ENCODE peak calls at places on chromosomes 12 and 14, in nine cellular contexts. One of them, this sample, is unnamed.

GRCh38 chr14:21098134-21098891 is at the start of gene ZNF219:
- DNase-seq in fibroblast of lung: peak; percentile 48
- DNase-seq in uterus: peak; percentile 75
- DNase-seq in CD8-positive, alpha-beta T cell: peak; percentile 36
- DNase-seq in AG04450: no peak
- DNase-seq in right cardiac atrium: peak; percentile 78
- DNase-seq in aorta: peak; percentile 87
- DNase-seq in spleen: peak; percentile 86
- DNase-seq in small intestine: peak; percentile 76
- DNase-seq in this sample: peak; percentile 59

GRCh38 chr12:32309811-32310755 is 89.3 kb upstream of the FGD4 start:
- DNase-seq in spleen: no peak
- DNase-seq in small intestine: peak; percentile 70
- DNase-seq in AG04450: no peak
- DNase-seq in CD8-positive, alpha-beta T cell: no peak
- DNase-seq in fibroblast of lung: no peak
- DNase-seq in right cardiac atrium: no peak
- DNase-seq in aorta: no peak
- DNase-seq in uterus: no peak
- DNase-seq in this sample: peak; percentile 66

GRCh38 chr12:48993787-48994186 is 5.4 kb downstream of the DDN start:
- DNase-seq in small intestine: no peak
- DNase-seq in fibroblast of lung: no peak
- DNase-seq in spleen: no peak
- DNase-seq in AG04450: no peak
- DNase-seq in uterus: no peak
- DNase-seq in right cardiac atrium: no peak
- DNase-seq in CD8-positive, alpha-beta T cell: no peak
- DNase-seq in aorta: no peak
- DNase-seq in this sample: no peak

GRCh38 chr12:79373896-79374499 is 316.8 kb downstream of the PAWR start:
- DNase-seq in fibroblast of lung: peak; percentile 22
- DNase-seq in small intestine: peak; percentile 16
- DNase-seq in right cardiac atrium: no peak
- DNase-seq in spleen: no peak
- DNase-seq in AG04450: no peak
- DNase-seq in CD8-positive, alpha-beta T cell: no peak
- DNase-seq in uterus: no peak
- DNase-seq in aorta: no peak
- DNase-seq in this sample: peak; percentile 30

GRCh38 chr14:41606249-41607118 is at the start of gene LRFN5:
- DNase-seq in CD8-positive, alpha-beta T cell: no peak
- DNase-seq in uterus: peak; percentile 26
- DNase-seq in fibroblast of lung: peak; percentile 53
- DNase-seq in spleen: peak; percentile 71
- DNase-seq in AG04450: no peak
- DNase-seq in right cardiac atrium: peak; percentile 51
- DNase-seq in aorta: peak; percentile 81
- DNase-seq in small intestine: peak; percentile 11
- DNase-seq in this sample: peak; percentile 71

GRCh38 chr12:74449872-74450271 is 87.8 kb upstream of the ATXN7L3B start:
- DNase-seq in uterus: no peak
- DNase-seq in aorta: no peak
- DNase-seq in fibroblast of lung: peak; percentile 76
- DNase-seq in CD8-positive, alpha-beta T cell: no peak
- DNase-seq in spleen: no peak
- DNase-seq in right cardiac atrium: no peak
- DNase-seq in AG04450: no peak
- DNase-seq in small intestine: no peak
- DNase-seq in this sample: peak; percentile 35

GRCh38 chr12:52165096-52165855 is 26.5 kb downstream of the KRT80 start:
- DNase-seq in CD8-positive, alpha-beta T cell: no peak
- DNase-seq in spleen: no peak
- DNase-seq in right cardiac atrium: no peak
- DNase-seq in aorta: no peak
- DNase-seq in AG04450: no peak
- DNase-seq in uterus: no peak
- DNase-seq in fibroblast of lung: no peak
- DNase-seq in small intestine: no peak
- DNase-seq in this sample: peak; percentile 78

GRCh38 chr14:44505588-44505987 is 1.5 kb downstream of the FSCB start:
- DNase-seq in small intestine: no peak
- DNase-seq in right cardiac atrium: no peak
- DNase-seq in uterus: no peak
- DNase-seq in AG04450: no peak
- DNase-seq in spleen: no peak
- DNase-seq in aorta: no peak
- DNase-seq in fibroblast of lung: no peak
- DNase-seq in CD8-positive, alpha-beta T cell: no peak
- DNase-seq in this sample: peak; percentile 8

GRCh38 chr12:125525879-125526278 is 460.6 kb downstream of the AACS start:
- DNase-seq in right cardiac atrium: no peak
- DNase-seq in uterus: no peak
- DNase-seq in aorta: no peak
- DNase-seq in small intestine: no peak
- DNase-seq in spleen: no peak
- DNase-seq in CD8-positive, alpha-beta T cell: no peak
- DNase-seq in AG04450: no peak
- DNase-seq in fibroblast of lung: no peak
- DNase-seq in this sample: no peak

GRCh38 chr12:28770329-28770728 is 378.7 kb upstream of the FAR2 start:
- DNase-seq in aorta: no peak
- DNase-seq in uterus: peak; percentile 34
- DNase-seq in small intestine: peak; percentile 85
- DNase-seq in CD8-positive, alpha-beta T cell: no peak
- DNase-seq in spleen: no peak
- DNase-seq in AG04450: no peak
- DNase-seq in fibroblast of lung: no peak
- DNase-seq in right cardiac atrium: peak; percentile 59
- DNase-seq in this sample: no peak

GRCh38 chr12:30691122-30691879 is 4.4 kb downstream of the IPO8 start:
- DNase-seq in right cardiac atrium: peak; percentile 16
- DNase-seq in small intestine: peak; percentile 18
- DNase-seq in aorta: no peak
- DNase-seq in uterus: no peak
- DNase-seq in fibroblast of lung: peak; percentile 73
- DNase-seq in spleen: no peak
- DNase-seq in AG04450: no peak
- DNase-seq in CD8-positive, alpha-beta T cell: no peak
- DNase-seq in this sample: peak; percentile 17

GRCh38 chr12:88658009-88658408 is 77.7 kb upstream of the KITLG start:
- DNase-seq in fibroblast of lung: peak; percentile 76
- DNase-seq in right cardiac atrium: no peak
- DNase-seq in aorta: no peak
- DNase-seq in CD8-positive, alpha-beta T cell: no peak
- DNase-seq in AG04450: no peak
- DNase-seq in small intestine: no peak
- DNase-seq in spleen: no peak
- DNase-seq in uterus: no peak
- DNase-seq in this sample: no peak

GRCh38 chr14:92709340-92710000 is 39.0 kb downstream of the LGMN start:
- DNase-seq in spleen: no peak
- DNase-seq in right cardiac atrium: no peak
- DNase-seq in fibroblast of lung: no peak
- DNase-seq in AG04450: no peak
- DNase-seq in small intestine: no peak
- DNase-seq in uterus: no peak
- DNase-seq in aorta: no peak
- DNase-seq in CD8-positive, alpha-beta T cell: no peak
- DNase-seq in this sample: no peak

GRCh38 chr14:103186894-103187586 is 63.8 kb downstream of the TNFAIP2 start:
- DNase-seq in small intestine: peak; percentile 94
- DNase-seq in AG04450: no peak
- DNase-seq in CD8-positive, alpha-beta T cell: no peak
- DNase-seq in uterus: no peak
- DNase-seq in fibroblast of lung: no peak
- DNase-seq in right cardiac atrium: no peak
- DNase-seq in spleen: no peak
- DNase-seq in aorta: no peak
- DNase-seq in this sample: no peak

GRCh38 chr14:84197704-84198103 is 1332.2 kb upstream of the FLRT2 start:
- DNase-seq in spleen: no peak
- DNase-seq in AG04450: no peak
- DNase-seq in CD8-positive, alpha-beta T cell: no peak
- DNase-seq in uterus: no peak
- DNase-seq in aorta: no peak
- DNase-seq in fibroblast of lung: no peak
- DNase-seq in right cardiac atrium: no peak
- DNase-seq in small intestine: no peak
- DNase-seq in this sample: no peak

GRCh38 chr12:105538880-105539279 is 208.4 kb downstream of the C12orf75 start:
- DNase-seq in CD8-positive, alpha-beta T cell: no peak
- DNase-seq in right cardiac atrium: no peak
- DNase-seq in spleen: no peak
- DNase-seq in fibroblast of lung: peak; percentile 68
- DNase-seq in small intestine: no peak
- DNase-seq in uterus: no peak
- DNase-seq in AG04450: peak; percentile 85
- DNase-seq in aorta: no peak
- DNase-seq in this sample: no peak

GRCh38 chr14:67004521-67004920 is 184.7 kb upstream of the GARIN2 start:
- DNase-seq in spleen: no peak
- DNase-seq in fibroblast of lung: peak; percentile 84
- DNase-seq in CD8-positive, alpha-beta T cell: no peak
- DNase-seq in AG04450: no peak
- DNase-seq in right cardiac atrium: no peak
- DNase-seq in small intestine: no peak
- DNase-seq in uterus: no peak
- DNase-seq in aorta: no peak
- DNase-seq in this sample: no peak

GRCh38 chr12:93167841-93168492 is 209.8 kb upstream of the NUDT4 start:
- DNase-seq in small intestine: peak; percentile 25
- DNase-seq in fibroblast of lung: peak; percentile 51
- DNase-seq in CD8-positive, alpha-beta T cell: no peak
- DNase-seq in uterus: no peak
- DNase-seq in aorta: no peak
- DNase-seq in AG04450: no peak
- DNase-seq in spleen: no peak
- DNase-seq in right cardiac atrium: no peak
- DNase-seq in this sample: no peak

GRCh38 chr12:113945174-113946173 is 20.7 kb downstream of the RBM19 start:
- DNase-seq in AG04450: no peak
- DNase-seq in aorta: no peak
- DNase-seq in spleen: no peak
- DNase-seq in small intestine: no peak
- DNase-seq in right cardiac atrium: no peak
- DNase-seq in CD8-positive, alpha-beta T cell: no peak
- DNase-seq in uterus: no peak
- DNase-seq in fibroblast of lung: no peak
- DNase-seq in this sample: no peak

GRCh38 chr14:96097752-96098151 is 58.6 kb downstream of the C14orf132 start:
- DNase-seq in AG04450: no peak
- DNase-seq in CD8-positive, alpha-beta T cell: no peak
- DNase-seq in small intestine: no peak
- DNase-seq in uterus: peak; percentile 5
- DNase-seq in fibroblast of lung: no peak
- DNase-seq in aorta: peak; percentile 22
- DNase-seq in right cardiac atrium: no peak
- DNase-seq in spleen: no peak
- DNase-seq in this sample: no peak
- H3K4me3 ChIP-seq in AG04450: no peak overlapping the region
- H3K4me3 ChIP-seq in CD8-positive, alpha-beta T cell: no peak overlapping the region
- H3K4me3 ChIP-seq in small intestine: no peak overlapping the region
- H3K4me3 ChIP-seq in uterus: no peak overlapping the region
- H3K4me3 ChIP-seq in fibroblast of lung: no peak overlapping the region
- H3K4me3 ChIP-seq in aorta: no peak overlapping the region
- H3K4me3 ChIP-seq in right cardiac atrium: no peak overlapping the region
- H3K4me3 ChIP-seq in spleen: no peak overlapping the region
- H3K4me3 ChIP-seq in this sample: no peak overlapping the region

GRCh38 chr14:75648066-75648838 is 12.4 kb downstream of the ERG28 start:
- DNase-seq in AG04450: peak; percentile 94
- DNase-seq in fibroblast of lung: peak; percentile 98
- DNase-seq in right cardiac atrium: peak; percentile 59
- DNase-seq in aorta: no peak
- DNase-seq in CD8-positive, alpha-beta T cell: no peak
- DNase-seq in small intestine: no peak
- DNase-seq in uterus: peak; percentile 18
- DNase-seq in spleen: no peak
- DNase-seq in this sample: peak; percentile 86
- H3K27ac ChIP-seq in AG04450: peak overlapping the region; percentile 84
- H3K27ac ChIP-seq in fibroblast of lung: peak overlapping the region; percentile 84
- H3K27ac ChIP-seq in right cardiac atrium: peak overlapping the region; percentile 46
- H3K27ac ChIP-seq in aorta: no peak overlapping the region
- H3K27ac ChIP-seq in CD8-positive, alpha-beta T cell: no peak overlapping the region
- H3K27ac ChIP-seq in small intestine: no peak overlapping the region
- H3K27ac ChIP-seq in uterus: no peak overlapping the region
- H3K27ac ChIP-seq in spleen: no peak overlapping the region
- H3K27ac ChIP-seq in this sample: peak overlapping the region; percentile 96

GRCh38 chr14:75519394-75519793 is 2.9 kb upstream of the BATF start:
- DNase-seq in small intestine: no peak
- DNase-seq in AG04450: no peak
- DNase-seq in CD8-positive, alpha-beta T cell: no peak
- DNase-seq in fibroblast of lung: no peak
- DNase-seq in aorta: no peak
- DNase-seq in spleen: no peak
- DNase-seq in right cardiac atrium: no peak
- DNase-seq in uterus: no peak
- DNase-seq in this sample: no peak
- H3K4me3 ChIP-seq in small intestine: no peak overlapping the region
- H3K4me3 ChIP-seq in AG04450: no peak overlapping the region
- H3K4me3 ChIP-seq in CD8-positive, alpha-beta T cell: no peak overlapping the region
- H3K4me3 ChIP-seq in fibroblast of lung: no peak overlapping the region
- H3K4me3 ChIP-seq in aorta: no peak overlapping the region
- H3K4me3 ChIP-seq in spleen: no peak overlapping the region
- H3K4me3 ChIP-seq in right cardiac atrium: no peak overlapping the region
- H3K4me3 ChIP-seq in uterus: no peak overlapping the region
- H3K4me3 ChIP-seq in this sample: no peak overlapping the region

GRCh38 chr12:51009038-51009437 is 17.1 kb downstream of the SLC11A2 start:
- DNase-seq in CD8-positive, alpha-beta T cell: peak; percentile 65
- DNase-seq in right cardiac atrium: peak; percentile 67
- DNase-seq in AG04450: no peak
- DNase-seq in uterus: peak; percentile 26
- DNase-seq in spleen: peak; percentile 88
- DNase-seq in aorta: peak; percentile 80
- DNase-seq in fibroblast of lung: peak; percentile 16
- DNase-seq in small intestine: peak; percentile 78
- DNase-seq in this sample: no peak

GRCh38 chr12:51013441-51013840 is 12.7 kb downstream of the SLC11A2 start:
- DNase-seq in uterus: no peak
- DNase-seq in small intestine: peak; percentile 40
- DNase-seq in spleen: no peak
- DNase-seq in AG04450: no peak
- DNase-seq in right cardiac atrium: no peak
- DNase-seq in aorta: no peak
- DNase-seq in fibroblast of lung: no peak
- DNase-seq in CD8-positive, alpha-beta T cell: no peak
- DNase-seq in this sample: no peak

GRCh38 chr12:51008329-51008728 is 17.9 kb downstream of the SLC11A2 start:
- DNase-seq in aorta: no peak
- DNase-seq in AG04450: no peak
- DNase-seq in fibroblast of lung: no peak
- DNase-seq in small intestine: no peak
- DNase-seq in CD8-positive, alpha-beta T cell: no peak
- DNase-seq in spleen: no peak
- DNase-seq in right cardiac atrium: no peak
- DNase-seq in uterus: no peak
- DNase-seq in this sample: no peak

GRCh38 chr12:51011960-51012359 is 14.2 kb downstream of the SLC11A2 start:
- DNase-seq in small intestine: no peak
- DNase-seq in aorta: no peak
- DNase-seq in fibroblast of lung: peak; percentile 22
- DNase-seq in uterus: no peak
- DNase-seq in AG04450: no peak
- DNase-seq in CD8-positive, alpha-beta T cell: no peak
- DNase-seq in spleen: no peak
- DNase-seq in right cardiac atrium: no peak
- DNase-seq in this sample: no peak

GRCh38 chr12:51012570-51013236 is 13.5 kb downstream of the SLC11A2 start:
- DNase-seq in aorta: no peak
- DNase-seq in small intestine: no peak
- DNase-seq in right cardiac atrium: no peak
- DNase-seq in AG04450: no peak
- DNase-seq in spleen: no peak
- DNase-seq in uterus: no peak
- DNase-seq in CD8-positive, alpha-beta T cell: no peak
- DNase-seq in fibroblast of lung: peak; percentile 16
- DNase-seq in this sample: no peak
- H3K27ac ChIP-seq in aorta: no peak overlapping the region
- H3K27ac ChIP-seq in small intestine: no peak overlapping the region
- H3K27ac ChIP-seq in right cardiac atrium: no peak overlapping the region
- H3K27ac ChIP-seq in AG04450: no peak overlapping the region
- H3K27ac ChIP-seq in spleen: no peak overlapping the region
- H3K27ac ChIP-seq in uterus: no peak overlapping the region
- H3K27ac ChIP-seq in CD8-positive, alpha-beta T cell: no peak overlapping the region
- H3K27ac ChIP-seq in fibroblast of lung: no peak overlapping the region
- H3K27ac ChIP-seq in this sample: peak overlapping the region; percentile 32

This sample was measured in SJCRH30.